ENCODE peak calls at places on chromosomes 16 and 17, in nine cellular contexts. P, Z, D, E, G, A, K, X and M are unnamed samples.

GRCh38 chr16:58105619-58106018 is 23.6 kb downstream of the CFAP20 start:
- DNase-seq in P (no peak), Z (no peak), D (no peak), E (no peak), G (no peak), A (no peak), K (no peak), X (no peak), M (no peak)

GRCh38 chr17:66654341-66654740 is 180.6 kb upstream of the CACNG5 start:
- DNase-seq in P (no peak), Z (no peak), D (no peak), E (peak; percentile 69), G (no peak), A (no peak), K (no peak), X (no peak), M (no peak)

GRCh38 chr16:130533-131173 is 7.8 kb downstream of the NPRL3 start:
- DNase-seq in P (no peak), Z (no peak), D (no peak), E (no peak), G (no peak), A (no peak), K (no peak), X (no peak), M (no peak)

GRCh38 chr16:20385844-20386832 is 18.4 kb downstream of the PDILT start:
- DNase-seq in P (peak; percentile 61), Z (peak; percentile 57), D (no peak), E (peak; percentile 62), G (peak; percentile 38), A (peak; percentile 66), K (peak; percentile 12), X (peak; percentile 6), M (peak; percentile 8)

GRCh38 chr16:74695450-74696422 is 4.9 kb downstream of the MLKL start:
- DNase-seq in P (peak; percentile 86), Z (peak; percentile 94), D (peak; percentile 72), E (peak; percentile 96), G (peak; percentile 76), A (peak; percentile 91), K (peak; percentile 66), X (peak; percentile 48), M (peak; percentile 87)

GRCh38 chr17:46212634-46213435 is 19.6 kb upstream of the KANSL1 start:
- DNase-seq in P (no peak), Z (peak; percentile 63), D (peak; percentile 54), E (peak; percentile 87), G (peak; percentile 66), A (peak; percentile 80), K (peak; percentile 57), X (peak; percentile 38), M (peak; percentile 76)

GRCh38 chr16:89921131-89921698 is 1.9 kb upstream of the TUBB3 start:
- DNase-seq in P (no peak), Z (no peak), D (no peak), E (no peak), G (no peak), A (no peak), K (no peak), X (no peak), M (no peak)

GRCh38 chr17:79398441-79398840 is 212.4 kb downstream of the RBFOX3 start:
- DNase-seq in P (no peak), Z (no peak), D (no peak), E (no peak), G (no peak), A (no peak), K (no peak), X (no peak), M (no peak)

GRCh38 chr17:63221941-63222340 is 224.2 kb downstream of the CYB561 start:
- DNase-seq in P (no peak), Z (no peak), D (no peak), E (no peak), G (no peak), A (no peak), K (no peak), X (no peak), M (no peak)

GRCh38 chr16:24635900-24636610 is 93.4 kb upstream of the TNRC6A start:
- DNase-seq in P (peak; percentile 59), Z (peak; percentile 87), D (peak; percentile 80), E (peak; percentile 98), G (peak; percentile 95), A (peak; percentile 73), K (no peak), X (no peak), M (peak; percentile 84)